ENCODE peak calls at places on chromosome 5, in six cellular contexts. C, E, F, N, K and J are unnamed samples.
A peak's percentile ranks its signal among the peaks of the same experiment; 100 is the strongest.

GRCh38 chr5:104170906-104171305 is 608.3 kb upstream of the NUDT12 start:
- DNase-seq in C (peak; percentile 5), E (no peak), F (no peak), N (no peak), K (no peak), J (no peak)

GRCh38 chr5:132205385-132206125 is 22.1 kb downstream of the P4HA2 start:
- DNase-seq in C (no peak), E (peak; percentile 25), F (no peak), N (no peak), K (no peak), J (no peak)

GRCh38 chr5:42701660-42702059 is 55.0 kb upstream of the CCDC152 start:
- DNase-seq in C (no peak), E (no peak), F (no peak), N (no peak), K (no peak), J (no peak)

GRCh38 chr5:51691538-51691937 is 308.3 kb downstream of the ISL1 start:
- DNase-seq in C (no peak), E (no peak), F (no peak), N (no peak), K (no peak), J (no peak)

GRCh38 chr5:140868721-140869554 is at the start of gene PCDHA11:
- DNase-seq in C (no peak), E (no peak), F (peak; percentile 42), N (peak; percentile 84), K (no peak), J (peak; percentile 68)

GRCh38 chr5:168273056-168273980 is 18.1 kb upstream of the WWC1 start:
- DNase-seq in C (no peak), E (no peak), F (no peak), N (no peak), K (no peak), J (no peak)

GRCh38 chr5:116772152-116772501 is 197.5 kb upstream of the SEMA6A start:
- DNase-seq in C (no peak), E (no peak), F (no peak), N (no peak), K (no peak), J (no peak)

GRCh38 chr5:180640301-180640764 is 9.1 kb downstream of the FLT4 start:
- DNase-seq in C (no peak), E (no peak), F (no peak), N (no peak), K (peak; percentile 38), J (no peak)

GRCh38 chr5:174571662-174572397 is 152.6 kb upstream of the MSX2 start:
- DNase-seq in C (peak; percentile 96), E (peak; percentile 98), F (no peak), N (peak; percentile 95), K (no peak), J (peak; percentile 49)

GRCh38 chr5:135015942-135016341 is 18.1 kb downstream of the PITX1 start:
- DNase-seq in C (no peak), E (no peak), F (no peak), N (no peak), K (peak; percentile 13), J (no peak)

GRCh38 chr5:15555176-15555575 is 55.2 kb downstream of the FBXL7 start:
- DNase-seq in C (no peak), E (no peak), F (no peak), N (no peak), K (no peak), J (no peak)

GRCh38 chr5:53063176-53063575 is 46.4 kb downstream of the MOCS2 start:
- DNase-seq in C (peak; percentile 28), E (peak; percentile 43), F (no peak), N (no peak), K (no peak), J (no peak)

GRCh38 chr5:33423018-33423630 is 17.6 kb upstream of the TARS1 start:
- DNase-seq in C (peak; percentile 53), E (peak; percentile 73), F (no peak), N (peak; percentile 27), K (no peak), J (no peak)

GRCh38 chr5:107670927-107671741 is at the start of gene EFNA5:
- DNase-seq in C (peak; percentile 71), E (peak; percentile 46), F (no peak), N (peak; percentile 81), K (peak; percentile 76), J (peak; percentile 66)

GRCh38 chr5:143836161-143836725 is 24.3 kb downstream of the HMHB1 start:
- DNase-seq in C (no peak), E (no peak), F (no peak), N (no peak), K (no peak), J (no peak)

GRCh38 chr5:61735531-61735930 is 403.5 kb downstream of the ZSWIM6 start:
- DNase-seq in C (no peak), E (no peak), F (no peak), N (no peak), K (no peak), J (no peak)

GRCh38 chr5:6088706-6089105 is 289.6 kb downstream of the MED10 start:
- DNase-seq in C (no peak), E (no peak), F (no peak), N (no peak), K (no peak), J (no peak)

DNA sequence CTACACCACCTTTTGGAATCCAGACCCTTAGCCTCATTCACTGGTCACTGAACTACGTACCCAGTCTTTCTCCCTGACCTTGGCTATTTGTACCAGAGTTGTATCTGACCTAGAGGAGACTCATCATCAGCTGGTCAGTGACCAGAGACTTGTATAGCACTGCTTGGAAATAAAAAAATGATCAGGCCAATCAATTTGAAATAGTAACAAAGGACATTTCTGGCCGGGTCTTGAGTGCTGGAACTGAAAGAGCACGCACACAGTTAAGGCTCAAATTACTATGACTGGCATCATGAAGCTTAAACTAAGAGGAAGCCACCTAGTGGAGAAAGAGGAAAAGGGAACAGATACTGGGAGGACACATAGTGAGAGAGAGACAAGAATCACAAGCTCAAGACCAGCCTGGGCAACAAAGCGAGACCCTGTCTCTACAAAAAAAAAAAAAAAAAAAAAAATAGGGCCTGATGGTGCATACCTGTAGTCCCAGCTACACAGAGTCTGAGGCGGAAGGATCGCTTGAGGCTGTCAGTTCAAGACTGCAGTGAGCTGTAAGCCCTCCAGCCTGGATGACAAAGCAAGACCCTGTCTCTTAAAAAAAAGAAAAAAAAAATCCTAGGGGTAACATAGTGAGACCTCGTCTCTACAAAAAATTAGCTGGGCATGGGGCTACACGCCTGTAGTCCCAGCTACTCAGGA is 12.8 kb upstream of the SRP19 start:
- DNase-seq in C (peak; percentile 78), E (peak; percentile 78), F (peak; percentile 54), N (peak; percentile 93), K (no peak), J (peak; percentile 46)
- H2BK15ac ChIP-seq in C (no peak overlapping the region), E (no peak overlapping the region), F (no peak overlapping the region), N (no peak overlapping the region), K (no peak overlapping the region), J (no peak overlapping the region)

GRCh38 chr5:112189328-112189840 is 229.7 kb downstream of the EPB41L4A start:
- DNase-seq in C (no peak), E (no peak), F (no peak), N (no peak), K (no peak), J (no peak)
- H2BK15ac ChIP-seq in C (no peak overlapping the region), E (no peak overlapping the region), F (no peak overlapping the region), N (no peak overlapping the region), K (no peak overlapping the region), J (no peak overlapping the region)

GRCh38 chr5:171648279-171648774 is 137.3 kb upstream of the SMIM23 start:
- DNase-seq in C (no peak), E (no peak), F (no peak), N (no peak), K (no peak), J (no peak)

GRCh38 chr5:171649002-171649401 is 136.6 kb upstream of the SMIM23 start:
- DNase-seq in C (no peak), E (no peak), F (no peak), N (peak; percentile 17), K (no peak), J (no peak)

GRCh38 chr5:171646338-171647042 is 139.1 kb upstream of the SMIM23 start:
- DNase-seq in C (no peak), E (no peak), F (no peak), N (no peak), K (no peak), J (no peak)

GRCh38 chr5:171647900-171648253 is 137.7 kb upstream of the SMIM23 start:
- DNase-seq in C (no peak), E (peak; percentile 17), F (no peak), N (no peak), K (no peak), J (no peak)

DNA sequence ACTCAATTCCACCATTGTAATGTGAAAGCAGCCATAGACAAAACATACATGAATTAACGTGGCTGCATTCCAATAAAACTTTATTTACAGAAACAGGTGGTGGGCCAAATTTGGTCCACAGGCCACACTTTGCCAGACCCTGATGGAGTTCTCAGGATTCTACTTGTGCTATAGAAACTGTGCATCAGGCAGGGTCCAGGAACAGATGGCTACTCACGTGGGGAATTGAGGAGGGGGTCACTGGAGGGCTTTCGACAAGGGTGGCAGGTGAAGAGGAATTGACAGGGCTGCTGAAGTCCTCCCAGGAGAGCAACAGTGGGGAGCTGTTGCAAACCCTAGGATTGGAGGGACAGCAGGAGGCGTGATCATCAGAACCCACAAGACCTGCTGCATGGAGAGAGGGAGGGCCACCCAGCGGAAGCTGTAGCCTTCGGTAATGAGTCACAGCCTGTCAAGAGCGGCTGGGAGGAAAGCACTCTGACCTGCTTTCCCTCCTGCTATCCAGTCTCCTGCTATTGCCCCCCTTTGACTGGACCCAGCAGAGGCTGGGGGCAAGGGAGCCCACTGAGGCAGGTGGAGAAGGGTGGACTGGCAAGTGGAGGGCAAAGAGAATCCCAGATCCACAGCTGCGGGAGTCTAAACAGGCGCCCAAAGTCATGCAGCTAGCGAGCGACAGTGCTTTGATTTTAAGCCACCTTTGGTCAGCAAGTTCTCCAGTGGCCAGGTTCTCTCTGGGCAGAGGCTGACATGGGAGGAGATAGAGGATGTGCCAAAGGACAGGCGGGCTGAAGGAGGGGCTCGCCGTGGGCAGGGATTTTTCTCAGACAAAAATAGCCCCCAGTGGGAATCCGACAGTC is 138.3 kb upstream of the SMIM23 start:
- DNase-seq in C (peak; percentile 65), E (peak; percentile 79), F (no peak), N (peak; percentile 72), K (no peak), J (peak; percentile 69)
- H2BK15ac ChIP-seq in C (no peak overlapping the region), E (no peak overlapping the region), F (no peak overlapping the region), N (no peak overlapping the region), K (no peak overlapping the region), J (no peak overlapping the region)

DNA sequence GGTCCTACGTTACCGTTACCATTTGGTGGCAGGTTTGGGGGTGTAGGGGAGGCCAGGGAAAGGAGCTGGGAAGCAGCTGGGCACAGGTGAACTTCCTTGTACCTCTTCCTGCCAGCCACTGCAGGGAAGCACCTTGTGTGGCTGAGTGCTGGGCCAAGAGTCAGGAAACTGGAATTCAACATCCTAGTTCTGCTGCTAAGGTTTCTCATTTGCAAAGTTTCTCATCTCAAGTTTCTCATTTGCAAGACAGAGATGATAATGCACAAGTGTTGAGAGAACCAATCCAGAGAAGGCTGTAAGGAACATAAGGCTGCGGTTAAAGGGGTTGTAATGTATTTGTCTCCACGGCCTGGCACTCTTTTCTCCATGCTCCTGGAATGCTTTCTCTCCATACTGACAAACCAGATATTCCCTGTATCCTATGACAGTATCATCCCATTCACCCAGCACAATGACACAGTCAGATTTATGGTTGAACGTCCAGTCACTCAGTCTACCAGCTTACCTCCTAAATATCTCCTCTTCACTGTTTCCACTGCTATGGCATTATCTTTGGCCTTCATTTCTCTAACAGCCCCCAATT is 33.6 kb upstream of the LARP1 start:
- DNase-seq in C (no peak), E (no peak), F (no peak), N (no peak), K (no peak), J (peak; percentile 75)
- H2BK15ac ChIP-seq in C (no peak overlapping the region), E (no peak overlapping the region), F (peak overlapping the region; percentile 20), N (no peak overlapping the region), K (peak overlapping the region; percentile 93), J (no peak overlapping the region)

GRCh38 chr5:58717303-58718012 is 134.6 kb downstream of the RAB3C start:
- DNase-seq in C (no peak), E (no peak), F (no peak), N (peak; percentile 37), K (peak; percentile 54), J (peak; percentile 34)
- H2BK15ac ChIP-seq in C (no peak overlapping the region), E (no peak overlapping the region), F (no peak overlapping the region), N (no peak overlapping the region), K (no peak overlapping the region), J (no peak overlapping the region)